ENCODE peak calls at places on chromosomes 16 and 17, in seven cellular contexts. One of them, this sample, is unnamed.

GRCh38 chr17:17151541-17151940 is 54.6 kb downstream of the PLD6 start:
- DNase-seq in IMR-90: peak
- DNase-seq in cardiac fibroblast: peak
- DNase-seq in tibial artery: no peak
- DNase-seq in adrenal gland: no peak
- DNase-seq in left ventricle myocardium inferior: no peak
- DNase-seq in ascending aorta: no peak
- DNase-seq in this sample: no peak

GRCh38 chr16:47037396-47037745 is 63.9 kb upstream of the DNAJA2 start:
- DNase-seq in left ventricle myocardium inferior: peak
- DNase-seq in tibial artery: peak
- DNase-seq in adrenal gland: peak
- DNase-seq in ascending aorta: no peak
- DNase-seq in cardiac fibroblast: no peak
- DNase-seq in IMR-90: no peak
- DNase-seq in this sample: no peak

GRCh38 chr16:84482001-84482891 is 22.2 kb downstream of the MEAK7 start:
- DNase-seq in adrenal gland: no peak
- DNase-seq in cardiac fibroblast: no peak
- DNase-seq in tibial artery: no peak
- DNase-seq in left ventricle myocardium inferior: no peak
- DNase-seq in ascending aorta: no peak
- DNase-seq in IMR-90: no peak
- DNase-seq in this sample: no peak

GRCh38 chr17:32819035-32819434 is 57.9 kb downstream of the MYO1D start:
- DNase-seq in cardiac fibroblast: peak
- DNase-seq in adrenal gland: no peak
- DNase-seq in ascending aorta: no peak
- DNase-seq in IMR-90: no peak
- DNase-seq in left ventricle myocardium inferior: no peak
- DNase-seq in tibial artery: no peak
- DNase-seq in this sample: no peak

GRCh38 chr16:79009911-79010310 is 590.6 kb downstream of the MAF start:
- DNase-seq in cardiac fibroblast: no peak
- DNase-seq in adrenal gland: no peak
- DNase-seq in tibial artery: no peak
- DNase-seq in IMR-90: no peak
- DNase-seq in ascending aorta: no peak
- DNase-seq in left ventricle myocardium inferior: no peak
- DNase-seq in this sample: no peak

GRCh38 chr17:48997827-48998556 is 807 bp downstream of the IGF2BP1 start:
- DNase-seq in tibial artery: no peak
- DNase-seq in adrenal gland: no peak
- DNase-seq in cardiac fibroblast: no peak
- DNase-seq in ascending aorta: no peak
- DNase-seq in IMR-90: no peak
- DNase-seq in left ventricle myocardium inferior: no peak
- DNase-seq in this sample: no peak

GRCh38 chr16:11964761-11965539 is at the start of gene TNFRSF17:
- DNase-seq in adrenal gland: no peak
- DNase-seq in ascending aorta: no peak
- DNase-seq in left ventricle myocardium inferior: no peak
- DNase-seq in tibial artery: no peak
- DNase-seq in cardiac fibroblast: no peak
- DNase-seq in IMR-90: peak
- DNase-seq in this sample: peak

GRCh38 chr16:9176547-9177418 is 85.3 kb downstream of the HAPSTR1 start:
- DNase-seq in ascending aorta: no peak
- DNase-seq in IMR-90: no peak
- DNase-seq in cardiac fibroblast: no peak
- DNase-seq in adrenal gland: no peak
- DNase-seq in tibial artery: no peak
- DNase-seq in left ventricle myocardium inferior: no peak
- DNase-seq in this sample: no peak

GRCh38 chr16:55828680-55829079 is 4.2 kb downstream of the CES1 start:
- DNase-seq in adrenal gland: no peak
- DNase-seq in ascending aorta: no peak
- DNase-seq in left ventricle myocardium inferior: no peak
- DNase-seq in IMR-90: no peak
- DNase-seq in cardiac fibroblast: no peak
- DNase-seq in tibial artery: no peak
- DNase-seq in this sample: no peak

GRCh38 chr17:39926588-39927100 is 757 bp downstream of the ORMDL3 start:
- DNase-seq in adrenal gland: peak
- DNase-seq in tibial artery: peak
- DNase-seq in left ventricle myocardium inferior: peak
- DNase-seq in ascending aorta: peak
- DNase-seq in IMR-90: no peak
- DNase-seq in cardiac fibroblast: peak
- DNase-seq in this sample: no peak

GRCh38 chr17:56810286-56810781 is 23.4 kb downstream of the C17orf67 start:
- DNase-seq in IMR-90: no peak
- DNase-seq in left ventricle myocardium inferior: peak
- DNase-seq in ascending aorta: no peak
- DNase-seq in tibial artery: no peak
- DNase-seq in cardiac fibroblast: no peak
- DNase-seq in adrenal gland: no peak
- DNase-seq in this sample: no peak

GRCh38 chr17:37741334-37742113 is 3.3 kb downstream of the HNF1B start:
- DNase-seq in left ventricle myocardium inferior: no peak
- DNase-seq in adrenal gland: no peak
- DNase-seq in tibial artery: no peak
- DNase-seq in cardiac fibroblast: peak
- DNase-seq in IMR-90: no peak
- DNase-seq in ascending aorta: no peak
- DNase-seq in this sample: no peak

GRCh38 chr17:76157759-76158158 is 16.7 kb upstream of the FOXJ1 start:
- DNase-seq in ascending aorta: no peak
- DNase-seq in left ventricle myocardium inferior: no peak
- DNase-seq in cardiac fibroblast: no peak
- DNase-seq in adrenal gland: no peak
- DNase-seq in tibial artery: peak
- DNase-seq in IMR-90: no peak
- DNase-seq in this sample: no peak

GRCh38 chr17:33522623-33523022 is 229.5 kb upstream of the ASIC2 start:
- DNase-seq in left ventricle myocardium inferior: no peak
- DNase-seq in tibial artery: no peak
- DNase-seq in ascending aorta: no peak
- DNase-seq in IMR-90: no peak
- DNase-seq in cardiac fibroblast: no peak
- DNase-seq in adrenal gland: no peak
- DNase-seq in this sample: no peak

GRCh38 chr17:17666111-17666714 is 15.0 kb upstream of the RAI1 start:
- DNase-seq in tibial artery: no peak
- DNase-seq in left ventricle myocardium inferior: no peak
- DNase-seq in IMR-90: peak
- DNase-seq in ascending aorta: no peak
- DNase-seq in cardiac fibroblast: peak
- DNase-seq in adrenal gland: no peak
- DNase-seq in this sample: no peak

GRCh38 chr17:13272296-13272695 is 254.5 kb upstream of the ELAC2 start:
- DNase-seq in tibial artery: no peak
- DNase-seq in ascending aorta: no peak
- DNase-seq in adrenal gland: no peak
- DNase-seq in IMR-90: no peak
- DNase-seq in cardiac fibroblast: no peak
- DNase-seq in left ventricle myocardium inferior: no peak
- DNase-seq in this sample: no peak

GRCh38 chr17:53118948-53119347 is 703.8 kb upstream of the KIF2B start:
- DNase-seq in cardiac fibroblast: no peak
- DNase-seq in left ventricle myocardium inferior: no peak
- DNase-seq in ascending aorta: no peak
- DNase-seq in tibial artery: no peak
- DNase-seq in IMR-90: no peak
- DNase-seq in adrenal gland: no peak
- DNase-seq in this sample: no peak

GRCh38 chr17:55770220-55770870 is 19.5 kb downstream of the PCTP start:
- DNase-seq in ascending aorta: no peak
- DNase-seq in tibial artery: no peak
- DNase-seq in left ventricle myocardium inferior: no peak
- DNase-seq in adrenal gland: no peak
- DNase-seq in cardiac fibroblast: peak
- DNase-seq in IMR-90: peak
- DNase-seq in this sample: no peak

GRCh38 chr17:51853857-51854256 is 304.7 kb downstream of the CA10 start:
- DNase-seq in ascending aorta: no peak
- DNase-seq in left ventricle myocardium inferior: no peak
- DNase-seq in cardiac fibroblast: no peak
- DNase-seq in IMR-90: no peak
- DNase-seq in adrenal gland: no peak
- DNase-seq in tibial artery: no peak
- DNase-seq in this sample: no peak

GRCh38 chr16:88799569-88800276 is 3.9 kb upstream of the CDT1 start:
- DNase-seq in cardiac fibroblast: no peak
- DNase-seq in left ventricle myocardium inferior: no peak
- DNase-seq in tibial artery: peak
- DNase-seq in ascending aorta: no peak
- DNase-seq in IMR-90: no peak
- DNase-seq in adrenal gland: no peak
- DNase-seq in this sample: no peak

GRCh38 chr16:16127469-16128116 is 95.7 kb downstream of the ABCC6 start:
- DNase-seq in tibial artery: peak
- DNase-seq in IMR-90: peak
- DNase-seq in adrenal gland: peak
- DNase-seq in cardiac fibroblast: peak
- DNase-seq in left ventricle myocardium inferior: peak
- DNase-seq in ascending aorta: peak
- DNase-seq in this sample: peak

GRCh38 chr17:72386619-72387237 is 265.9 kb downstream of the SOX9 start:
- DNase-seq in adrenal gland: no peak
- DNase-seq in left ventricle myocardium inferior: no peak
- DNase-seq in tibial artery: no peak
- DNase-seq in IMR-90: no peak
- DNase-seq in ascending aorta: no peak
- DNase-seq in cardiac fibroblast: no peak
- DNase-seq in this sample: no peak

GRCh38 chr17:58691701-58692238 is at the start of gene TEX14:
- DNase-seq in tibial artery: no peak
- DNase-seq in ascending aorta: no peak
- DNase-seq in IMR-90: no peak
- DNase-seq in cardiac fibroblast: no peak
- DNase-seq in left ventricle myocardium inferior: peak
- DNase-seq in adrenal gland: peak
- DNase-seq in this sample: no peak

GRCh38 chr17:58684003-58684402 is 7.8 kb downstream of the TEX14 start:
- DNase-seq in left ventricle myocardium inferior: no peak
- DNase-seq in adrenal gland: no peak
- DNase-seq in tibial artery: no peak
- DNase-seq in IMR-90: no peak
- DNase-seq in cardiac fibroblast: no peak
- DNase-seq in ascending aorta: no peak
- DNase-seq in this sample: no peak

GRCh38 chr17:58692239-58693055 is at the start of gene RAD51C:
- DNase-seq in adrenal gland: peak
- DNase-seq in IMR-90: peak
- DNase-seq in ascending aorta: peak
- DNase-seq in tibial artery: peak
- DNase-seq in left ventricle myocardium inferior: peak
- DNase-seq in cardiac fibroblast: peak
- DNase-seq in this sample: peak

GRCh38 chr17:58686980-58687379 is 4.9 kb downstream of the TEX14 start:
- DNase-seq in cardiac fibroblast: no peak
- DNase-seq in ascending aorta: no peak
- DNase-seq in left ventricle myocardium inferior: no peak
- DNase-seq in IMR-90: no peak
- DNase-seq in adrenal gland: no peak
- DNase-seq in tibial artery: no peak
- DNase-seq in this sample: no peak

GRCh38 chr17:58688521-58688920 is 3.3 kb downstream of the TEX14 start:
- DNase-seq in left ventricle myocardium inferior: no peak
- DNase-seq in IMR-90: no peak
- DNase-seq in adrenal gland: no peak
- DNase-seq in cardiac fibroblast: no peak
- DNase-seq in tibial artery: no peak
- DNase-seq in ascending aorta: no peak
- DNase-seq in this sample: no peak
- TF ChIP-seq CTCF in left ventricle myocardium inferior: no peak
- TF ChIP-seq CTCF in IMR-90: no peak
- TF ChIP-seq CTCF in adrenal gland: no peak
- TF ChIP-seq CTCF in cardiac fibroblast: no peak
- TF ChIP-seq CTCF in tibial artery: no peak
- TF ChIP-seq CTCF in ascending aorta: no peak
- TF ChIP-seq CTCF in this sample: no peak

GRCh38 chr17:61575983-61576382 is 15.0 kb downstream of the NACA2 start:
- DNase-seq in ascending aorta: no peak
- DNase-seq in tibial artery: no peak
- DNase-seq in cardiac fibroblast: no peak
- DNase-seq in adrenal gland: no peak
- DNase-seq in left ventricle myocardium inferior: no peak
- DNase-seq in IMR-90: no peak
- DNase-seq in this sample: no peak

GRCh38 chr17:61575352-61575975 is 15.6 kb downstream of the NACA2 start:
- DNase-seq in tibial artery: no peak
- DNase-seq in adrenal gland: no peak
- DNase-seq in cardiac fibroblast: peak
- DNase-seq in ascending aorta: no peak
- DNase-seq in IMR-90: peak
- DNase-seq in left ventricle myocardium inferior: no peak
- DNase-seq in this sample: no peak

GRCh38 chr17:61571624-61572023 is 19.4 kb downstream of the NACA2 start:
- DNase-seq in adrenal gland: no peak
- DNase-seq in ascending aorta: no peak
- DNase-seq in IMR-90: no peak
- DNase-seq in cardiac fibroblast: no peak
- DNase-seq in tibial artery: no peak
- DNase-seq in left ventricle myocardium inferior: no peak
- DNase-seq in this sample: no peak

GRCh38 chr17:61578645-61579044 is 12.4 kb downstream of the NACA2 start:
- DNase-seq in IMR-90: no peak
- DNase-seq in left ventricle myocardium inferior: no peak
- DNase-seq in cardiac fibroblast: no peak
- DNase-seq in tibial artery: no peak
- DNase-seq in adrenal gland: no peak
- DNase-seq in ascending aorta: no peak
- DNase-seq in this sample: no peak

GRCh38 chr17:61574542-61575351 is 16.3 kb downstream of the NACA2 start:
- DNase-seq in cardiac fibroblast: peak
- DNase-seq in IMR-90: peak
- DNase-seq in ascending aorta: no peak
- DNase-seq in left ventricle myocardium inferior: no peak
- DNase-seq in tibial artery: no peak
- DNase-seq in adrenal gland: no peak
- DNase-seq in this sample: no peak
- TF ChIP-seq CTCF in cardiac fibroblast: peak
- TF ChIP-seq CTCF in IMR-90: peak
- TF ChIP-seq CTCF in ascending aorta: no peak
- TF ChIP-seq CTCF in left ventricle myocardium inferior: peak
- TF ChIP-seq CTCF in tibial artery: no peak
- TF ChIP-seq CTCF in adrenal gland: no peak
- TF ChIP-seq CTCF in this sample: no peak

GRCh38 chr16:86403541-86404163 is 106.7 kb upstream of the FOXF1 start:
- DNase-seq in IMR-90: no peak
- DNase-seq in ascending aorta: no peak
- DNase-seq in left ventricle myocardium inferior: no peak
- DNase-seq in cardiac fibroblast: no peak
- DNase-seq in tibial artery: no peak
- DNase-seq in adrenal gland: no peak
- DNase-seq in this sample: no peak
- TF ChIP-seq CTCF in IMR-90: no peak
- TF ChIP-seq CTCF in ascending aorta: no peak
- TF ChIP-seq CTCF in left ventricle myocardium inferior: no peak
- TF ChIP-seq CTCF in cardiac fibroblast: no peak
- TF ChIP-seq CTCF in tibial artery: no peak
- TF ChIP-seq CTCF in adrenal gland: no peak
- TF ChIP-seq CTCF in this sample: no peak

GRCh38 chr17:28953444-28954118 is 2.3 kb upstream of the PHF12 start:
- DNase-seq in tibial artery: peak
- DNase-seq in adrenal gland: peak
- DNase-seq in IMR-90: peak
- DNase-seq in ascending aorta: no peak
- DNase-seq in left ventricle myocardium inferior: no peak
- DNase-seq in cardiac fibroblast: peak
- DNase-seq in this sample: no peak
- TF ChIP-seq CTCF in tibial artery: peak
- TF ChIP-seq CTCF in adrenal gland: peak
- TF ChIP-seq CTCF in IMR-90: peak
- TF ChIP-seq CTCF in ascending aorta: peak
- TF ChIP-seq CTCF in left ventricle myocardium inferior: peak
- TF ChIP-seq CTCF in cardiac fibroblast: peak
- TF ChIP-seq CTCF in this sample: peak

This sample was measured in GM12864.